ENCODE peak calls at places on chromosomes 1 and 21, in seven cellular contexts. Q, Z, G, A, E, L and K are unnamed samples.

GRCh38 chr1:248851390-248851789 is 7.5 kb downstream of the ZNF692 start:
- DNase-seq in A (no peak), Z (no peak), Q (peak), E (no peak), L (no peak), G (no peak), K (no peak)

GRCh38 chr21:14070049-14070893 is 140.5 kb downstream of the LIPI start:
- DNase-seq in Z (no peak), A (no peak), L (no peak), E (no peak), Q (no peak), G (no peak), K (no peak)

GRCh38 chr1:227945891-227946623 is 1.7 kb downstream of the WNT9A start:
- DNase-seq in E (peak), L (peak), A (no peak), Z (no peak), G (no peak), Q (peak), K (peak)

GRCh38 chr1:36446261-36446660 is 4.0 kb downstream of the OSCP1 start:
- DNase-seq in Q (no peak), L (no peak), G (no peak), E (no peak), A (no peak), Z (peak), K (no peak)

GRCh38 chr1:62333431-62333830 is 14.2 kb upstream of the KANK4 start:
- DNase-seq in Z (no peak), G (no peak), L (peak), A (no peak), E (no peak), Q (no peak), K (no peak)

GRCh38 chr1:221998781-221999180 is 256.9 kb upstream of the DUSP10 start:
- DNase-seq in Q (no peak), Z (no peak), G (no peak), L (no peak), A (no peak), E (no peak), K (peak)

GRCh38 chr1:22788298-22788697 is 77.7 kb downstream of the EPHB2 start:
- DNase-seq in A (no peak), L (no peak), Z (no peak), G (no peak), E (no peak), Q (no peak), K (no peak)

GRCh38 chr1:86155061-86155806 is 1.3 kb downstream of the COL24A1 start:
- DNase-seq in Z (peak), Q (peak), E (no peak), A (no peak), G (no peak), L (peak), K (no peak)

GRCh38 chr21:45322960-45323461 is 35.3 kb upstream of the POFUT2 start:
- DNase-seq in E (no peak), A (no peak), G (no peak), Z (no peak), Q (no peak), L (peak), K (peak)

GRCh38 chr21:36704281-36704957 is 5.5 kb downstream of the SIM2 start:
- DNase-seq in E (no peak), Q (peak), Z (peak), L (no peak), G (no peak), A (no peak), K (no peak)

GRCh38 chr21:33401617-33401967 is 1.6 kb upstream of the IFNGR2 start:
- DNase-seq in G (no peak), A (no peak), E (no peak), L (peak), Z (no peak), Q (no peak), K (peak)

GRCh38 chr1:186188004-186188539 is 187.0 kb downstream of the TPR start:
- DNase-seq in G (no peak), Q (no peak), L (peak), A (no peak), E (no peak), Z (no peak), K (peak)

GRCh38 chr21:36482181-36482580 is 2.3 kb upstream of the CLDN14 start:
- DNase-seq in G (no peak), Z (no peak), Q (no peak), E (no peak), A (no peak), L (no peak), K (no peak)

GRCh38 chr1:204725821-204726448 is 40.4 kb upstream of the LRRN2 start:
- DNase-seq in Z (peak), Q (peak), A (no peak), E (peak), G (no peak), L (no peak), K (no peak)

GRCh38 chr1:150127868-150128267 is 21.8 kb upstream of the PLEKHO1 start:
- DNase-seq in L (peak), E (no peak), G (peak), Q (no peak), Z (no peak), A (no peak), K (no peak)

GRCh38 chr1:190474587-190475305 is 2.9 kb downstream of the BRINP3 start:
- DNase-seq in A (no peak), E (no peak), L (no peak), Q (no peak), Z (no peak), G (no peak), K (no peak)

GRCh38 chr1:20358761-20359263 is 68.1 kb downstream of the VWA5B1 start:
- DNase-seq in A (no peak), L (peak), Z (no peak), G (no peak), Q (no peak), E (no peak), K (peak)

GRCh38 chr1:24364975-24365678 is 46.0 kb downstream of the GRHL3 start:
- DNase-seq in A (no peak), G (peak), Z (peak), Q (no peak), L (peak), E (no peak), K (peak)

GRCh38 chr21:45985471-45986315 is 4.1 kb downstream of the COL6A1 start:
- DNase-seq in A (no peak), E (no peak), Z (no peak), Q (no peak), G (no peak), L (no peak), K (no peak)

GRCh38 chr1:33709780-33710713 is 153.8 kb upstream of the HMGB4 start:
- DNase-seq in A (no peak), E (no peak), G (no peak), L (no peak), Q (peak), Z (no peak), K (no peak)